ENCODE peak calls at places on chromosomes 5 and 9, in six cellular contexts. L, K, B, G, H and Q are unnamed samples.

GRCh38 chr5:175444060-175444904 is at the start of gene DRD1:
- DNase-seq in L (peak), K (peak), B (peak), G (peak), H (no peak), Q (peak)

GRCh38 chr5:114857951-114858401 is 311.7 kb downstream of the TRIM36 start:
- DNase-seq in L (no peak), K (no peak), B (no peak), G (no peak), H (no peak), Q (no peak)

GRCh38 chr5:116557669-116558271 is 16.9 kb downstream of the SEMA6A start:
- DNase-seq in L (peak), K (peak), B (peak), G (no peak), H (no peak), Q (peak)

GRCh38 chr5:5164158-5164557 is 24.0 kb downstream of the ADAMTS16 start:
- DNase-seq in L (no peak), K (no peak), B (no peak), G (no peak), H (no peak), Q (no peak)

GRCh38 chr5:40937064-40937463 is 27.8 kb downstream of the C7 start:
- DNase-seq in L (no peak), K (no peak), B (no peak), G (no peak), H (no peak), Q (no peak)

GRCh38 chr9:26169684-26170083 is 491.4 kb upstream of the TUSC1 start:
- DNase-seq in L (peak), K (no peak), B (peak), G (no peak), H (no peak), Q (peak)

GRCh38 chr5:57447656-57448055 is 35.0 kb downstream of the ACTBL2 start:
- DNase-seq in L (peak), K (no peak), B (no peak), G (no peak), H (no peak), Q (no peak)

GRCh38 chr5:72859127-72859526 is 42.7 kb downstream of the TNPO1 start:
- DNase-seq in L (no peak), K (peak), B (no peak), G (no peak), H (no peak), Q (no peak)

GRCh38 chr5:173256800-173257199 is 21.8 kb upstream of the NKX2-5 start:
- DNase-seq in L (no peak), K (no peak), B (peak), G (no peak), H (no peak), Q (no peak)

DNA sequence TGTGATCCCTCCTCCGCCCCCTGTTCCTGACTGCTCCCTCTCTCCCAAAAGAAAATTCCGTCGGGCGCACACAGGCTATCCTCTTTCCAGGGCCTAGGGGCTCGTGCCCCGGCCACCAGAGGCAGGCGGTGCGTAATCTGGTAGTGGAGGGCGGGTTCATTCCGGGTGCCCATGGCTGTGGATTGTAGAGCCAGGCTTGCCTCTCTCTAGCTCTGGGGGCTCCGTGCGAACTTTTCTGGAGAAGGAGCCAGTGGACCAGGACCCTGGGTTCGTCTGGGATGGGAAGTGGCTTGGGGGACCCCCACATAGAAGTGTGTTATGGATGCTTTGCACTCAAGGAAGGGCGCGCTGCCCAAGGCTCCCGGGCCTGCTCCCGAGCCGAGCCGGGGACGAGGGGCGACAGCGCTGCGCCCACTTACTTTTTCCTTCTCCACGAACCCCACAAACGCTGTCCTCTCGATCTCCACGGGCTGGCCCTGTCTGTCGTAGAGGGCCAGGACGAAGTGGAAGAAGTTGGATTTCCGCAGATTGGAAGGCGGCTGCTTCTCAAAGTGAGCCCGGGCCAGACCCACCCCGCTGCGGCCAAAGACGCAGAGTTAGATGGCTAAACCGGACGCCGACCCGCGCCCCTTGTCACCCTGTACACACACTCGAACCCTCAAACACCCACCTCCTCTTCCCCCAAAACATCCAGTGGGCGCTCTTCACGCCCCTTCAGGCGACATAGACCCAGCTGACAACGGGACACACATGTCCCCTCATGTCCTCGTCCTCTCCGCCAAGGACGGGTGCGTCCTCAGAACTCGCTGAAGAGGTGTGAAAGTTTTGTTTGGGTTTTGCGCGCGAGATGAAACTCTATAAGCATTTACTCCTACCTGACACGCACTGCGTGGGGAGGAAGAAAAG is 2.9 kb downstream of the EBF1 start:
- DNase-seq in L (no peak), K (no peak), B (no peak), G (peak), H (no peak), Q (peak)
- H3K4me3 ChIP-seq in L (no peak), K (no peak), B (peak), G (peak), H (no peak), Q (no peak)

DNA sequence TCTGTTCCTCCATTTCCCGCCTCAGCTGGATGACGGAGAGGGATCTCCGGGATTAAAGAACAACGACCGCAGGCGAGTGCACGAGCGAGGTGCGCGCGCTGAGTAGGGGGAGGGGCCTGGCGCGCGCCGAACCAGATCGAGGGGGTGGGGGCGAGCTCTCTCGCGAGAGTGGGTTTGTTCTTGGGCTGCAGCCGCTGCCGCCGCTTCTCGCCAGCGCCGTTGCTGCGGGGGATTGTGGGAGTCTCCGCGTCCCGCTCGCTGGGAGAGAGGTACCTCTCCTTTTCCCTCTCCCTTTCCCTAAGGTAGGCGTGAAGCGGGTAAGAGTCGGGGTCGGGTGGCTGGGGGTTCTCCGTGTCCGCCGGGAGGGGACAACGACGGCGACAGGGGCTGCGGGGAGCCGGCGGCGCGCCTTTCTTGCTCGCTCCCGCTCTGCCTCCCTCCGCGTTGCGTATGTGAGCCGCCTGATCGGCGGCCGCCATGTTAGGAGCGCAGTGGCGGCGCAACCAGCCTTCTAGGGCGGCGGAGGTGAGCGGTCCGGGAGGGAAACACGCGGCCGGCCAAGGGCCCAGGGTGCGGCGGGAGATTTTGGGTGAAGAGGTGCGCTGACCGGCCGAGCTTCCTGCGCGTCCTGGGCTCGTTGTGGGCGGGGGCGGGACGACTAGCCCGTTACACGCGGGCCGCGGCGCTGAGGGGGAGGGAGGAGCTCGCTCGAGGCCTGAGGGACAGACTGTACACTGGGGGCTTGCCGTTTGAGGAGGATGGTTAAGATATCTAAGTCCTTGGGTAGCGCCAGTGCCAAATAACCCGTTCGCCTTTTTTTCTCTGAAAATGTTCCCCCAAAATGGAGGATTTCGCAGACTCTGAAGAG is at the start of gene MATR3:
- DNase-seq in L (peak), K (peak), B (peak), G (peak), H (peak), Q (peak)
- H3K23ac ChIP-seq in L (peak), K (no peak), B (peak), G (peak), H (no peak), Q (peak)

DNA sequence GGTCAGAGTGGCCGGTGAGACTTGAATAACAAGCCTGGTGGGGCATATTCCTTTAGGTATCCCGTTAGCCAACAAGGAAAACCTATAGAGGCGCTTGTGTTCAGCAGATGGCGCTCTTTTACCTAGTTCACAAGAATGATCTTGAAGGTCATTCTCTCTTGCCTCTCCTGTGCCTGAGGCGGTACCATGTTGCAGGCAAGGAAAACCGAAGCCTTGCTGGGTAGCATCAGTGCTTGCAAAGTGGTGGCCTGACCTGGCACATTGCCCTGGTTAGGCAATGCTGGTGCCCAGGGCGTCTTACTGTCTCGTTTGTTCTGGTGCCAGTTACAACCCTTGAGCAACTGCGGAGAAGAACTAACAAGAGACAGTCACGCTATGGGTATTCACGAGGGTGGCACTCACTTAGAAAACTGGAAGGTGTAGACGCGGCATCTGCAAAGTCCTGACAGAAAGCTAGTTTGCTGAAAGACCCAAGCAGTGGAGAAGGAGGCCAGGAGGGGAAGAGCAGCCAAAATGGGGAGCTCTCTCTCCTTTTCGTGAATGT is 56.7 kb downstream of the AOPEP start:
- DNase-seq in L (peak), K (peak), B (peak), G (peak), H (peak), Q (peak)
- H4K8ac ChIP-seq in L (peak), K (no peak), B (peak), G (no peak), H (no peak), Q (no peak)

DNA sequence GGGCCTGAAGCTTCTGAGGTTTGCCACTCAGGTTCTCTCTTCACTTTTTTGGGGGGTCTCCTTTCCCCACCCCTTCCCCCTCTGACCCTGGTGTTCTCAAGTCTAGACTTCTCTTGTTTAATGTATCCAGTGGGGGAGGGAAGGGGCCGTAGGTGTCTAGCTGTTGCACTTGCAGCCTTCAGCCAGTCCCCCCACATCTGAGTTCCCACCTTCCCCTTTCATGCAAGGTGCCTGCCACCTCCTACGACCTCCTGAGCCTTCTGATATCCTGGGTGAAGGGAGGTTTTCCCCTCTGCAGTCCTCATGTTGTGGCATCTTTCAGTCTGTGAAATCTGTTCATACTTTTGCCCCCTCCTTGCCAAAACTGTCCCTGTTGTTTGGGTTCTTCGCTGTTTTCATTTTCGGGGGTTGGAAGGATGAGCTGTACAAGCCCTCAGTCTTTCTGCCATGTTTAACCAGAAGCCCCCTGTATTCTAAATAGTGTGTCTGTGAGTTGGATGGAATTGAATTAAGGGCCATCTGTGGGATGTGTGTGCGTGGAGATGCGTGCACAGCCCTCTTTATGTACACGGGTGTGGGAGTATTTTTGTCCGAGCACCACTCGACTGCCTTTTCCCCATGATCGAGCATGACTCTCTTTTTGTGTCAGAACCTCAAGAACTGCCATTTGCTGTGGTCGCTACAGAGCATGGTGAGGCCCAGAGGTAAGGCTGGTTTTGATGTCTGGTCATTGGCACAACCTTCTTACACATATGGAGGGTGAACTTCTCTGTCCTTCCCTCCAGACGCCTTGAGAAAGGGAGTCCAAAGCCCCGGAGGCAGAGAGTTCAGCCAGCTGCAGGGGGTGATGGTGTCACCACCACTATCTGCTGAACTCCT is 23.6 kb downstream of the PRRC2B start:
- DNase-seq in L (no peak), K (peak), B (no peak), G (no peak), H (no peak), Q (no peak)
- H3K4me3 ChIP-seq in L (no peak), K (no peak), B (no peak), G (no peak), H (no peak), Q (no peak)

GRCh38 chr5:109325456-109325855 is 84.3 kb downstream of the PJA2 start:
- DNase-seq in L (no peak), K (no peak), B (no peak), G (no peak), H (no peak), Q (no peak)

GRCh38 chr5:109324941-109325340 is 84.8 kb downstream of the PJA2 start:
- DNase-seq in L (no peak), K (no peak), B (no peak), G (no peak), H (no peak), Q (no peak)

GRCh38 chr5:109327572-109327971 is 82.2 kb downstream of the PJA2 start:
- DNase-seq in L (no peak), K (no peak), B (no peak), G (peak), H (no peak), Q (no peak)

GRCh38 chr5:109328626-109329025 is 81.1 kb downstream of the PJA2 start:
- DNase-seq in L (peak), K (no peak), B (peak), G (no peak), H (no peak), Q (peak)

DNA sequence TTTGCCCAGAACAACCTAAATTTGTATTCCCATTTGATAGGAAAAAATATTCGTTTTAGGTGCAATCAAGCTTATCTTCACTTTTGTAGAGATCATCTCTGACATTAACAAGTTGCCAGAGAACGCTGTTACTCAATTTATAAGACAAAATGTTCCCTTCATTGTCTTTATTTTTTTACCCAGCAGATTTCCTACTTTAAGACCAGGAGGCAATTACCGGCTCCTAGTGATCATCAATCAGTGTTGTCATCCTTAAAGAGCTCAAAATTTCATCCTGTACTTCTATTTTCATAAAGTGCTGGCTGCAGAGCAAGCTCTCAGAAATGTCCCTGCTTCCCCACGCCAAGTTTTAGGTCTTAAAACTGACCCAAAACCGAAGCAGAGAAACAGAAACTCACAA is 82.9 kb downstream of the PJA2 start:
- DNase-seq in L (no peak), K (no peak), B (no peak), G (no peak), H (no peak), Q (no peak)
- H3K23ac ChIP-seq in L (no peak), K (no peak), B (no peak), G (no peak), H (no peak), Q (no peak)